ENCODE peak calls at places on chromosome X, in eight cellular contexts. W, H, P, R, X, A, G and C are unnamed samples.

GRCh38 chrX:1169198-1169597 is 43.3 kb downstream of the CRLF2 start:
- DNase-seq in W (no peak), H (no peak), P (no peak), R (no peak), X (no peak), A (no peak), G (no peak), C (no peak)

GRCh38 chrX:68834371-68835103 is 5.7 kb downstream of the EFNB1 start:
- DNase-seq in W (no peak), H (no peak), P (no peak), R (no peak), X (peak; percentile 54), A (no peak), G (no peak), C (no peak)

GRCh38 chrX:49876750-49877149 is 2.5 kb upstream of the USP27X start:
- DNase-seq in W (peak; percentile 48), H (peak; percentile 60), P (peak; percentile 6), R (peak; percentile 26), X (peak; percentile 61), A (peak; percentile 51), G (peak; percentile 7), C (peak; percentile 24)

GRCh38 chrX:151752847-151753246 is 18.3 kb downstream of the CNGA2 start:
- DNase-seq in W (no peak), H (no peak), P (peak; percentile 13), R (no peak), X (no peak), A (no peak), G (no peak), C (no peak)

GRCh38 chrX:43973249-43973672 is at the start of gene NDP:
- DNase-seq in W (no peak), H (no peak), P (no peak), R (no peak), X (no peak), A (peak; percentile 37), G (no peak), C (peak; percentile 18)

GRCh38 chrX:40538391-40538790 is 42.4 kb upstream of the ATP6AP2 start:
- DNase-seq in W (no peak), H (no peak), P (no peak), R (no peak), X (peak; percentile 4), A (no peak), G (no peak), C (no peak)

GRCh38 chrX:129831486-129831885 is 12.2 kb downstream of the ZDHHC9 start:
- DNase-seq in W (no peak), H (peak; percentile 16), P (no peak), R (no peak), X (peak; percentile 16), A (no peak), G (no peak), C (no peak)

GRCh38 chrX:115504167-115504566 is 56.8 kb upstream of the PLS3 start:
- DNase-seq in W (no peak), H (no peak), P (no peak), R (no peak), X (no peak), A (no peak), G (no peak), C (peak; percentile 7)

GRCh38 chrX:17656035-17656418 is 81.3 kb upstream of the SCML1 start:
- DNase-seq in W (no peak), H (no peak), P (peak; percentile 2), R (peak; percentile 13), X (no peak), A (peak; percentile 48), G (no peak), C (no peak)

GRCh38 chrX:18424482-18425198 is 768 bp upstream of the CDKL5 start:
- DNase-seq in W (peak; percentile 32), H (peak; percentile 15), P (peak; percentile 27), R (peak; percentile 33), X (peak; percentile 16), A (peak; percentile 53), G (peak; percentile 42), C (peak; percentile 52)

GRCh38 chrX:133229361-133229760 is 11.2 kb upstream of the TFDP3 start:
- DNase-seq in W (no peak), H (peak; percentile 59), P (no peak), R (no peak), X (no peak), A (no peak), G (no peak), C (no peak)

GRCh38 chrX:107775734-107776511 is at the start of gene TSC22D3:
- DNase-seq in W (peak; percentile 59), H (peak; percentile 46), P (peak; percentile 47), R (peak; percentile 83), X (peak; percentile 61), A (peak; percentile 75), G (peak; percentile 58), C (peak; percentile 82)

GRCh38 chrX:23993012-23993633 is 33.9 kb downstream of the KLHL15 start:
- DNase-seq in W (no peak), H (no peak), P (no peak), R (peak; percentile 32), X (no peak), A (no peak), G (no peak), C (no peak)

GRCh38 chrX:41333994-41334865 is at the start of gene DDX3X:
- DNase-seq in W (peak; percentile 86), H (peak; percentile 80), P (peak; percentile 85), R (peak; percentile 87), X (peak; percentile 85), A (peak; percentile 56), G (peak; percentile 70), C (peak; percentile 71)

GRCh38 chrX:48530736-48531135 is 8.8 kb upstream of the TBC1D25 start:
- DNase-seq in W (no peak), H (no peak), P (peak; percentile 35), R (no peak), X (no peak), A (no peak), G (no peak), C (no peak)